ENCODE peak calls at places on chromosomes 5 and 9, in nine cellular contexts. F is IMR-90; R is colonic mucosa; S is CD4-positive, alpha-beta T cell; P is body of pancreas; Y is pancreas; X is hepatocyte; A is sigmoid colon; H is fibroblast of lung. T is an unnamed sample. For H3K27me3, the result is how much of the 10 kb centered on the place peaks cover.

GRCh38 chr9:127323393-127323792 is 58.8 kb downstream of the GARNL3 start:
- DNase-seq in F (no peak), R (no peak), S (no peak), P (no peak), Y (no peak), X (no peak), A (no peak), H (no peak), T (no peak)

GRCh38 chr9:123611228-123611627 is 255.2 kb downstream of the CRB2 start:
- DNase-seq in F (peak), R (no peak), S (no peak), P (no peak), Y (no peak), X (no peak), A (no peak), H (no peak), T (no peak)

GRCh38 chr5:10248378-10249260 is 1.1 kb downstream of the ATPSCKMT start:
- DNase-seq in F (no peak), R (no peak), S (no peak), P (no peak), Y (peak), X (no peak), A (no peak), H (no peak), T (no peak)

GRCh38 chr9:137311971-137312851 is 10.1 kb upstream of the NRARP start:
- DNase-seq in F (no peak), R (no peak), S (no peak), P (peak), Y (peak), X (no peak), A (no peak), H (no peak), T (no peak)

GRCh38 chr5:86768699-86769202 is 151.0 kb downstream of the COX7C start:
- DNase-seq in F (no peak), R (no peak), S (no peak), P (no peak), Y (no peak), X (no peak), A (no peak), H (no peak), T (no peak)

GRCh38 chr9:136791466-136792276 is 527 bp downstream of the TMEM141 start:
- DNase-seq in F (no peak), R (peak), S (peak), P (peak), Y (peak), X (peak), A (no peak), H (no peak), T (peak)

GRCh38 chr5:123735384-123735783 is 223.4 kb downstream of the CSNK1G3 start:
- DNase-seq in F (no peak), R (no peak), S (no peak), P (no peak), Y (no peak), X (no peak), A (no peak), H (no peak), T (no peak)

GRCh38 chr9:94149696-94150095 is 65.4 kb downstream of the PTPDC1 start:
- DNase-seq in F (no peak), R (no peak), S (no peak), P (no peak), Y (no peak), X (no peak), A (no peak), H (no peak), T (no peak)

GRCh38 chr5:67373518-67373917 is 176.9 kb upstream of the CD180 start:
- DNase-seq in F (no peak), R (no peak), S (no peak), P (no peak), Y (no peak), X (no peak), A (no peak), H (no peak), T (no peak)

GRCh38 chr9:137955586-137955985 is 78.0 kb downstream of the CACNA1B start:
- DNase-seq in F (no peak), R (no peak), S (no peak), P (no peak), Y (no peak), X (no peak), A (no peak), H (no peak), T (no peak)

GRCh38 chr5:5302201-5302600 is 120.3 kb upstream of the ICE1 start:
- DNase-seq in F (no peak), R (no peak), S (no peak), P (no peak), Y (no peak), X (no peak), A (no peak), H (no peak), T (no peak)

GRCh38 chr5:111142932-111143331 is 50.8 kb downstream of the WDR36 start:
- DNase-seq in F (no peak), R (no peak), S (no peak), P (no peak), Y (no peak), X (no peak), A (no peak), H (peak), T (no peak)

GRCh38 chr5:149265559-149265958 is 6.1 kb upstream of the AFAP1L1 start:
- DNase-seq in F (peak), R (no peak), S (no peak), P (no peak), Y (no peak), X (peak), A (no peak), H (peak), T (no peak)

GRCh38 chr5:115575167-115576070 is 26.9 kb downstream of the TICAM2 start:
- DNase-seq in F (peak), R (no peak), S (no peak), P (no peak), Y (no peak), X (no peak), A (no peak), H (peak), T (no peak)

GRCh38 chr9:76353280-76353679 is 40.9 kb downstream of the RFK start:
- DNase-seq in F (no peak), R (no peak), S (no peak), P (no peak), Y (no peak), X (no peak), A (no peak), H (peak), T (no peak)

DNA sequence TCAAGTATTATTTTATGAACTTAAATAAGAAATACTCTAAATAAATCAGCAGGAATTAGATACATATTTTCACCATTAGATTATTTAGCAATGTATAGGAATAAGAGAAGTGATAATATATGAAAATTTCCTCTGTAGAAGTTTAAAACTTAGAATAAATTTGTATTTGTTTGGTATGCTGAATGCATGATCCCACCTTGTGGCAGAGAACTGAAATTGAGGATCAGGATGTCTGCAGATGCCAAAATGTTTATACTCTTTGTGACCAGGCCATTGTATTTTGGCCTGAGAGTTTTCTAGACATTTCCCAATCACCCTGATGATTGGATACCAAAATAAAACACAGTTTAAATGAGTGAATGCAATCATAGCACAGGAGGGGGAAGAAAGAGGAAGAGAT is 6.3 kb downstream of the TYRP1 start:
- DNase-seq in F (peak), R (no peak), S (no peak), P (no peak), Y (no peak), X (no peak), A (no peak), H (peak), T (no peak)
- TF ChIP-seq CTCF in F (peak), R (no peak), S (no peak), P (no peak), Y (no peak), X (no peak), A (no peak), H (peak), T (no peak)

GRCh38 chr5:139904566-139905400 is 109.2 kb downstream of the PSD2 start:
- DNase-seq in F (no peak), R (no peak), S (no peak), P (no peak), Y (no peak), X (peak), A (peak), H (no peak), T (no peak)
- H3K27me3 ChIP-seq in F (half or more), R (under half), S (under half), P (under half), Y (under half), X (half or more), A (under half), H (under half), T (under half)

GRCh38 chr5:21181726-21182125 is 1193.7 kb upstream of the CDH18 start:
- DNase-seq in F (no peak), R (no peak), S (no peak), P (no peak), Y (no peak), X (no peak), A (no peak), H (no peak), T (no peak)
- TF ChIP-seq CTCF in F (no peak), R (no peak), S (no peak), P (no peak), Y (no peak), X (no peak), A (no peak), H (no peak), T (no peak)

GRCh38 chr5:2750758-2751464 is 566 bp downstream of the IRX2 start:
- DNase-seq in F (no peak), R (no peak), S (no peak), P (no peak), Y (no peak), X (peak), A (no peak), H (peak), T (no peak)
- H3K27me3 ChIP-seq in F (under half), R (half or more), S (half or more), P (under half), Y (under half), X (under half), A (half or more), H (under half), T (under half)

DNA sequence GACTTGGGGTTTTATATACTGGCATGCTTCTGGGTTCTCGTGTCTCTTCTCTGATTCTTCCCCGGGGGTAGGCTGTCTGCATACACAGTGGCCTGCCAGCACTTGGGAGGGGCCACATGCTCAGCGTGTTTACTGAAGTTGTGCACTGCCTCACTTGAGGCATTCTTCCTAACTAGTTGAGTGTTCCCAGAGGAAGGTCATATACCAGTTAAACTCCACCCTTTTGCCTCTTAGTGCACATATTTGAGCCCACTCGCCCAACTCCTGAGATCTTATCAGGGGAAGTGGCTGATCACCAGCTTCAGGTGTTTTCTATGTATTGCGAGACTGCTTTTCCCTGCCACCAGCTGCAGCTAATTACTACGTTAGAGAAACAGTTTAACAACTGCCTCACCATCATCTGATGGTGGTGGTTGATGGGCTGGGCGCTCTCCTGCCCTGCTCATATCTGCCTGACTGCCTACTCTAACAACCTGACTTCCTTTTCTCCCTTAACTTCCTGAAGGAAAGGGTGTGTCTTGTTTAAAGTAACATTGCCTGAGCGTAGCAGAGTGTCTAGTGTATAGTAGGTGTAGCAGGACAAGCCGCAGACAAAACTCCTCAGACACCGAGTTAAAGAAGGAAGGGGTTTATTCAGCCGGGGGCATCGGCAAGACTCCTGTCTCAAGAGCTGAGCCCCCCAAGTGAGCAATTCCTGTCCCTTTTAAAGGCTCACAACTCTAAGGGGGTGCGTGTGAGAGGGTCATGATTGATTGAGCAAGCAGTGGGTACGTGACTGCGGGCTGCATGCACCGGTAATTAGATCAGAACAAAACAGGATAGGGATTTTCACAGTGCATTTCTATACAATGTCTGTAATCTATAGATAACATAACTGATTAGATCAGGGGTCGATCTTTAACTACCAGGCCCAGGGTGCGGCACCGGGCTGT is 60.1 kb upstream of the CLINT1 start:
- DNase-seq in F (no peak), R (peak), S (no peak), P (no peak), Y (no peak), X (peak), A (no peak), H (peak), T (no peak)
- TF ChIP-seq CTCF in F (no peak), R (no peak), S (no peak), P (no peak), Y (no peak), X (no peak), A (no peak), H (no peak), T (no peak)